ENCODE peak calls at places on chromosomes 11 and 22, in ten cellular contexts. Z, Y, I, H, L, X, U, E, B and W are unnamed samples.
A peak's percentile ranks its signal among the peaks of the same experiment; 100 is the strongest.

GRCh38 chr22:45212992-45213751 is 27.5 kb downstream of the KIAA0930 start:
- DNase-seq in Z (peak; percentile 27), Y (peak; percentile 81), I (no peak), H (no peak), L (no peak), X (no peak), U (no peak), E (peak; percentile 43), B (peak; percentile 47), W (no peak)

GRCh38 chr22:21768435-21768834 is 32.8 kb upstream of the YPEL1 start:
- DNase-seq in Z (no peak), Y (no peak), I (no peak), H (no peak), L (no peak), X (no peak), U (no peak), E (no peak), B (no peak), W (no peak)

GRCh38 chr11:69157156-69157821 is 1.6 kb downstream of the SMIM38 start:
- DNase-seq in Z (no peak), Y (peak; percentile 77), I (no peak), H (no peak), L (peak; percentile 32), X (no peak), U (no peak), E (peak; percentile 83), B (peak; percentile 76), W (peak; percentile 49)

GRCh38 chr11:27363576-27364115 is 631 bp upstream of the CCDC34 start:
- DNase-seq in Z (no peak), Y (no peak), I (no peak), H (no peak), L (no peak), X (no peak), U (no peak), E (no peak), B (no peak), W (no peak)

GRCh38 chr11:125591659-125592304 is 870 bp upstream of the STT3A start:
- DNase-seq in Z (peak; percentile 37), Y (peak; percentile 13), I (peak; percentile 68), H (peak; percentile 47), L (peak; percentile 47), X (no peak), U (peak; percentile 22), E (peak; percentile 26), B (peak; percentile 9), W (peak; percentile 70)

GRCh38 chr11:66289548-66290331 is 797 bp upstream of the YIF1A start:
- DNase-seq in Z (peak; percentile 78), Y (no peak), I (no peak), H (peak; percentile 83), L (peak; percentile 86), X (no peak), U (peak; percentile 57), E (peak; percentile 79), B (peak; percentile 78), W (no peak)

GRCh38 chr11:2517386-2518064 is 72.7 kb downstream of the KCNQ1 start:
- DNase-seq in Z (peak; percentile 5), Y (no peak), I (no peak), H (peak; percentile 12), L (no peak), X (no peak), U (no peak), E (peak; percentile 14), B (no peak), W (no peak)

GRCh38 chr11:130528862-130529261 is 80.4 kb downstream of the ADAMTS15 start:
- DNase-seq in Z (no peak), Y (no peak), I (no peak), H (no peak), L (no peak), X (no peak), U (no peak), E (peak; percentile 60), B (peak; percentile 51), W (no peak)

GRCh38 chr22:44595841-44596341 is 97.9 kb upstream of the RTL6 start:
- DNase-seq in Z (no peak), Y (peak; percentile 42), I (no peak), H (no peak), L (peak; percentile 3), X (no peak), U (no peak), E (no peak), B (no peak), W (no peak)

GRCh38 chr11:26243426-26243825 is 88.5 kb upstream of the ANO3 start:
- DNase-seq in Z (no peak), Y (peak; percentile 22), I (no peak), H (no peak), L (no peak), X (no peak), U (no peak), E (no peak), B (no peak), W (no peak)

GRCh38 chr22:45271667-45272188 is 13.0 kb upstream of the UPK3A start:
- DNase-seq in Z (peak; percentile 52), Y (no peak), I (no peak), H (no peak), L (no peak), X (no peak), U (no peak), E (peak; percentile 68), B (peak; percentile 63), W (no peak)

GRCh38 chr22:36383110-36383581 is 4.6 kb downstream of the MYH9 start:
- DNase-seq in Z (peak; percentile 83), Y (peak; percentile 94), I (no peak), H (no peak), L (peak; percentile 68), X (no peak), U (no peak), E (no peak), B (no peak), W (peak; percentile 70)

GRCh38 chr22:48277868-48278581 is 1515.6 kb downstream of the TBC1D22A start:
- DNase-seq in Z (no peak), Y (no peak), I (no peak), H (peak; percentile 54), L (no peak), X (no peak), U (no peak), E (no peak), B (no peak), W (no peak)

GRCh38 chr11:133889893-133890292 is 44.6 kb upstream of the SPATA19 start:
- DNase-seq in Z (no peak), Y (no peak), I (no peak), H (no peak), L (no peak), X (no peak), U (no peak), E (no peak), B (no peak), W (no peak)

GRCh38 chr11:66467756-66468155 is 1.1 kb downstream of the PELI3 start:
- DNase-seq in Z (peak; percentile 60), Y (no peak), I (no peak), H (peak; percentile 70), L (no peak), X (no peak), U (no peak), E (peak; percentile 35), B (no peak), W (no peak)

GRCh38 chr11:64283092-64283491 is 1.4 kb downstream of the BAD start:
- DNase-seq in Z (no peak), Y (no peak), I (no peak), H (no peak), L (no peak), X (no peak), U (no peak), E (no peak), B (no peak), W (no peak)
- H3K4me3 ChIP-seq in Z (no peak overlapping the region), Y (no peak overlapping the region), I (no peak overlapping the region), H (no peak overlapping the region), L (no peak overlapping the region), X (peak overlapping the region; percentile 77), U (no peak overlapping the region), E (no peak overlapping the region), B (peak overlapping the region; percentile 68), W (no peak overlapping the region)

DNA sequence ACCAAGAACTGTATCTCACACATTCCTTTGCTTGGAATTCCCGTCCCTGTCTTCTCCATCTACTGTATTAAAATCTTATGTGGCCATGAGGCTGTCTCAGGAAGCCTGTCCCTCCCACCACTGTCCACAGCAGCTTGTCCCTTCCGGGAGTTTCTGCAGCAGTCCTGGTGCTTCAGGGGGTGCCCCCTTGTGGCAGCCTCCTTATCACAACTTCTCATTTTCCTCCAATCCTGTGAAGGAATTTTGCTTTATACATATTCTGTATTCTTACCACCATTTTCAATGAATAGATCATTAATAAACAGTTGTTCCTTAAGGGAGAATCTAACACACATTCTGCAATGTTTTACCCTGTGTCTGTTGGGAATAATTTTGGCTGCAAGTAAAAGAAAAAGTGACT is 220.4 kb upstream of the RAG2 start:
- DNase-seq in Z (peak; percentile 8), Y (no peak), I (no peak), H (no peak), L (peak; percentile 13), X (peak; percentile 6), U (no peak), E (no peak), B (no peak), W (no peak)
- TF ChIP-seq CTCF in Z (peak; percentile 16), Y (peak; percentile 18), I (no peak), H (no peak), L (peak; percentile 20), X (no peak), U (no peak), E (no peak), B (peak; percentile 20), W (peak; percentile 66)

GRCh38 chr22:27612075-27612474 is 189.5 kb downstream of the MN1 start:
- DNase-seq in Z (no peak), Y (no peak), I (no peak), H (no peak), L (no peak), X (no peak), U (no peak), E (no peak), B (no peak), W (no peak)
- H3K27me3 ChIP-seq in Z (peaks cover 56% of the 10 kb centered on the region), Y (peaks cover 54% of the 10 kb centered on the region), I (peaks cover 10% of the 10 kb centered on the region), H (peaks cover 20% of the 10 kb centered on the region), L (peaks cover 30% of the 10 kb centered on the region), X (no peaks in the 10 kb centered on the region), U (no peaks in the 10 kb centered on the region), E (peaks cover 24% of the 10 kb centered on the region), B (peaks cover 39% of the 10 kb centered on the region), W (no peaks in the 10 kb centered on the region)

GRCh38 chr11:61571869-61572268 is 9.0 kb downstream of the SYT7 start:
- DNase-seq in Z (no peak), Y (no peak), I (no peak), H (no peak), L (no peak), X (no peak), U (no peak), E (peak; percentile 54), B (no peak), W (no peak)

GRCh38 chr11:61575886-61576516 is 4.9 kb downstream of the SYT7 start:
- DNase-seq in Z (no peak), Y (no peak), I (no peak), H (no peak), L (no peak), X (no peak), U (no peak), E (peak; percentile 70), B (peak; percentile 54), W (no peak)

GRCh38 chr11:61572913-61573312 is 8.0 kb downstream of the SYT7 start:
- DNase-seq in Z (no peak), Y (no peak), I (no peak), H (no peak), L (no peak), X (no peak), U (no peak), E (no peak), B (no peak), W (no peak)

GRCh38 chr11:61577383-61578118 is 3.3 kb downstream of the SYT7 start:
- DNase-seq in Z (no peak), Y (no peak), I (no peak), H (no peak), L (peak; percentile 31), X (no peak), U (no peak), E (peak; percentile 48), B (peak; percentile 44), W (no peak)

GRCh38 chr11:61574611-61575010 is 6.3 kb downstream of the SYT7 start:
- DNase-seq in Z (no peak), Y (no peak), I (no peak), H (no peak), L (no peak), X (no peak), U (no peak), E (no peak), B (no peak), W (no peak)
- H3K4me3 ChIP-seq in Z (no peak overlapping the region), Y (no peak overlapping the region), I (no peak overlapping the region), H (no peak overlapping the region), L (no peak overlapping the region), X (no peak overlapping the region), U (no peak overlapping the region), E (no peak overlapping the region), B (no peak overlapping the region), W (no peak overlapping the region)